ENCODE peak calls at places on chromosomes 1 and 21, in eight cellular contexts. One of them, this sample, is unnamed.

GRCh38 chr1:51548986-51549619 is 30.0 kb upstream of the EPS15 start:
- DNase-seq in NCI-H774: no peak
- DNase-seq in glomerular endothelial cell: no peak
- DNase-seq in thoracic aorta: no peak
- DNase-seq in endothelial cell: no peak
- DNase-seq in T-cell: no peak
- DNase-seq in NT2/D1: no peak
- DNase-seq in caudate nucleus: no peak
- DNase-seq in this sample: no peak

GRCh38 chr1:22731924-22732522 is 21.4 kb downstream of the EPHB2 start:
- DNase-seq in NCI-H774: no peak
- DNase-seq in glomerular endothelial cell: no peak
- DNase-seq in thoracic aorta: no peak
- DNase-seq in endothelial cell: peak; percentile 40
- DNase-seq in T-cell: no peak
- DNase-seq in NT2/D1: no peak
- DNase-seq in caudate nucleus: no peak
- DNase-seq in this sample: no peak

GRCh38 chr1:153685578-153686340 is 7.3 kb downstream of the NPR1 start:
- DNase-seq in NCI-H774: no peak
- DNase-seq in glomerular endothelial cell: no peak
- DNase-seq in thoracic aorta: no peak
- DNase-seq in endothelial cell: no peak
- DNase-seq in T-cell: no peak
- DNase-seq in NT2/D1: no peak
- DNase-seq in caudate nucleus: no peak
- DNase-seq in this sample: no peak

GRCh38 chr1:206805357-206805756 is 33.1 kb upstream of the IL10 start:
- DNase-seq in NCI-H774: no peak
- DNase-seq in glomerular endothelial cell: no peak
- DNase-seq in thoracic aorta: no peak
- DNase-seq in endothelial cell: no peak
- DNase-seq in T-cell: no peak
- DNase-seq in NT2/D1: no peak
- DNase-seq in caudate nucleus: no peak
- DNase-seq in this sample: no peak

GRCh38 chr1:210482936-210483642 is 154.4 kb downstream of the HHAT start:
- DNase-seq in NCI-H774: no peak
- DNase-seq in glomerular endothelial cell: no peak
- DNase-seq in thoracic aorta: no peak
- DNase-seq in endothelial cell: no peak
- DNase-seq in T-cell: no peak
- DNase-seq in NT2/D1: no peak
- DNase-seq in caudate nucleus: no peak
- DNase-seq in this sample: no peak

GRCh38 chr1:109371271-109371739 is 26.4 kb downstream of the SORT1 start:
- DNase-seq in NCI-H774: no peak
- DNase-seq in glomerular endothelial cell: no peak
- DNase-seq in thoracic aorta: no peak
- DNase-seq in endothelial cell: no peak
- DNase-seq in T-cell: no peak
- DNase-seq in NT2/D1: no peak
- DNase-seq in caudate nucleus: no peak
- DNase-seq in this sample: no peak

GRCh38 chr1:150507912-150508864 is at the start of gene ECM1:
- DNase-seq in NCI-H774: no peak
- DNase-seq in glomerular endothelial cell: no peak
- DNase-seq in thoracic aorta: peak; percentile 12
- DNase-seq in endothelial cell: no peak
- DNase-seq in T-cell: no peak
- DNase-seq in NT2/D1: no peak
- DNase-seq in caudate nucleus: peak; percentile 3
- DNase-seq in this sample: no peak

GRCh38 chr1:230101556-230101955 is 34.5 kb downstream of the GALNT2 start:
- DNase-seq in NCI-H774: no peak
- DNase-seq in glomerular endothelial cell: no peak
- DNase-seq in thoracic aorta: no peak
- DNase-seq in endothelial cell: no peak
- DNase-seq in T-cell: no peak
- DNase-seq in NT2/D1: no peak
- DNase-seq in caudate nucleus: no peak
- DNase-seq in this sample: no peak

GRCh38 chr1:21121764-21122471 is 54.8 kb downstream of the EIF4G3 start:
- DNase-seq in NCI-H774: no peak
- DNase-seq in glomerular endothelial cell: no peak
- DNase-seq in thoracic aorta: no peak
- DNase-seq in endothelial cell: no peak
- DNase-seq in T-cell: no peak
- DNase-seq in NT2/D1: no peak
- DNase-seq in caudate nucleus: no peak
- DNase-seq in this sample: no peak

GRCh38 chr1:70140343-70140742 is 65.0 kb downstream of the LRRC40 start:
- DNase-seq in NCI-H774: no peak
- DNase-seq in glomerular endothelial cell: no peak
- DNase-seq in thoracic aorta: no peak
- DNase-seq in endothelial cell: no peak
- DNase-seq in T-cell: no peak
- DNase-seq in NT2/D1: no peak
- DNase-seq in caudate nucleus: no peak
- DNase-seq in this sample: no peak

GRCh38 chr21:33815153-33815707 is 100.4 kb downstream of the ATP5PO start:
- DNase-seq in NCI-H774: no peak
- DNase-seq in glomerular endothelial cell: no peak
- DNase-seq in thoracic aorta: no peak
- DNase-seq in endothelial cell: no peak
- DNase-seq in T-cell: no peak
- DNase-seq in NT2/D1: no peak
- DNase-seq in caudate nucleus: no peak
- DNase-seq in this sample: no peak

GRCh38 chr1:66090863-66091457 is 298.3 kb downstream of the PDE4B start:
- DNase-seq in NCI-H774: no peak
- DNase-seq in glomerular endothelial cell: no peak
- DNase-seq in thoracic aorta: no peak
- DNase-seq in endothelial cell: no peak
- DNase-seq in T-cell: no peak
- DNase-seq in NT2/D1: no peak
- DNase-seq in caudate nucleus: no peak
- DNase-seq in this sample: no peak

GRCh38 chr1:66316464-66317155 is 217.3 kb upstream of the SGIP1 start:
- DNase-seq in NCI-H774: peak; percentile 8
- DNase-seq in glomerular endothelial cell: no peak
- DNase-seq in thoracic aorta: no peak
- DNase-seq in endothelial cell: no peak
- DNase-seq in T-cell: no peak
- DNase-seq in NT2/D1: no peak
- DNase-seq in caudate nucleus: no peak
- DNase-seq in this sample: no peak

GRCh38 chr1:23341829-23342697 is 2.0 kb downstream of the HNRNPR start:
- DNase-seq in NCI-H774: no peak
- DNase-seq in glomerular endothelial cell: no peak
- DNase-seq in thoracic aorta: no peak
- DNase-seq in endothelial cell: no peak
- DNase-seq in T-cell: no peak
- DNase-seq in NT2/D1: no peak
- DNase-seq in caudate nucleus: no peak
- DNase-seq in this sample: no peak

GRCh38 chr1:113215015-113215414 is 142.0 kb downstream of the LRIG2 start:
- DNase-seq in NCI-H774: no peak
- DNase-seq in glomerular endothelial cell: no peak
- DNase-seq in thoracic aorta: no peak
- DNase-seq in endothelial cell: no peak
- DNase-seq in T-cell: no peak
- DNase-seq in NT2/D1: no peak
- DNase-seq in caudate nucleus: no peak
- DNase-seq in this sample: no peak

GRCh38 chr1:109935451-109935900 is 24.8 kb downstream of the CSF1 start:
- DNase-seq in NCI-H774: peak; percentile 64
- DNase-seq in glomerular endothelial cell: no peak
- DNase-seq in thoracic aorta: no peak
- DNase-seq in endothelial cell: no peak
- DNase-seq in T-cell: no peak
- DNase-seq in NT2/D1: no peak
- DNase-seq in caudate nucleus: no peak
- DNase-seq in this sample: no peak

GRCh38 chr1:71463144-71463543 is 382.3 kb upstream of the ZRANB2 start:
- DNase-seq in NCI-H774: no peak
- DNase-seq in glomerular endothelial cell: no peak
- DNase-seq in thoracic aorta: no peak
- DNase-seq in endothelial cell: no peak
- DNase-seq in T-cell: no peak
- DNase-seq in NT2/D1: no peak
- DNase-seq in caudate nucleus: no peak
- DNase-seq in this sample: no peak

GRCh38 chr1:242467556-242468145 is 56.8 kb downstream of the PLD5 start:
- DNase-seq in NCI-H774: peak; percentile 66
- DNase-seq in glomerular endothelial cell: peak; percentile 12
- DNase-seq in thoracic aorta: peak; percentile 23
- DNase-seq in endothelial cell: peak; percentile 63
- DNase-seq in T-cell: no peak
- DNase-seq in NT2/D1: peak; percentile 81
- DNase-seq in caudate nucleus: no peak
- DNase-seq in this sample: no peak

GRCh38 chr1:67524143-67525052 is 94.2 kb upstream of the SERBP1 start:
- DNase-seq in NCI-H774: peak; percentile 21
- DNase-seq in glomerular endothelial cell: no peak
- DNase-seq in thoracic aorta: no peak
- DNase-seq in endothelial cell: no peak
- DNase-seq in T-cell: no peak
- DNase-seq in NT2/D1: no peak
- DNase-seq in caudate nucleus: no peak
- DNase-seq in this sample: no peak

GRCh38 chr21:42413500-42413899 is 9.8 kb downstream of the UBASH3A start:
- DNase-seq in NCI-H774: no peak
- DNase-seq in glomerular endothelial cell: no peak
- DNase-seq in thoracic aorta: no peak
- DNase-seq in endothelial cell: no peak
- DNase-seq in T-cell: no peak
- DNase-seq in NT2/D1: no peak
- DNase-seq in caudate nucleus: no peak
- DNase-seq in this sample: no peak

GRCh38 chr1:218164111-218164929 is 120.8 kb upstream of the RRP15 start:
- DNase-seq in NCI-H774: peak; percentile 61
- DNase-seq in glomerular endothelial cell: no peak
- DNase-seq in thoracic aorta: no peak
- DNase-seq in endothelial cell: peak; percentile 80
- DNase-seq in T-cell: no peak
- DNase-seq in NT2/D1: peak; percentile 75
- DNase-seq in caudate nucleus: no peak
- DNase-seq in this sample: peak; percentile 80

GRCh38 chr1:228989992-228990827 is 254.9 kb downstream of the RHOU start:
- DNase-seq in NCI-H774: peak; percentile 47
- DNase-seq in glomerular endothelial cell: no peak
- DNase-seq in thoracic aorta: peak; percentile 21
- DNase-seq in endothelial cell: no peak
- DNase-seq in T-cell: no peak
- DNase-seq in NT2/D1: no peak
- DNase-seq in caudate nucleus: peak; percentile 52
- DNase-seq in this sample: no peak

GRCh38 chr1:4529579-4530445 is 124.6 kb upstream of the AJAP1 start:
- DNase-seq in NCI-H774: no peak
- DNase-seq in glomerular endothelial cell: no peak
- DNase-seq in thoracic aorta: no peak
- DNase-seq in endothelial cell: no peak
- DNase-seq in T-cell: no peak
- DNase-seq in NT2/D1: no peak
- DNase-seq in caudate nucleus: no peak
- DNase-seq in this sample: no peak

GRCh38 chr1:51058863-51059262 is 43.2 kb upstream of the C1orf185 start:
- DNase-seq in NCI-H774: no peak
- DNase-seq in glomerular endothelial cell: no peak
- DNase-seq in thoracic aorta: no peak
- DNase-seq in endothelial cell: no peak
- DNase-seq in T-cell: no peak
- DNase-seq in NT2/D1: no peak
- DNase-seq in caudate nucleus: no peak
- DNase-seq in this sample: no peak

GRCh38 chr1:245685111-245685810 is 530.5 kb downstream of the KIF26B start:
- DNase-seq in NCI-H774: no peak
- DNase-seq in glomerular endothelial cell: no peak
- DNase-seq in thoracic aorta: no peak
- DNase-seq in endothelial cell: no peak
- DNase-seq in T-cell: no peak
- DNase-seq in NT2/D1: no peak
- DNase-seq in caudate nucleus: no peak
- DNase-seq in this sample: no peak

GRCh38 chr21:34330055-34330454 is 33.8 kb upstream of the KCNE2 start:
- DNase-seq in NCI-H774: no peak
- DNase-seq in glomerular endothelial cell: no peak
- DNase-seq in thoracic aorta: no peak
- DNase-seq in endothelial cell: no peak
- DNase-seq in T-cell: no peak
- DNase-seq in NT2/D1: no peak
- DNase-seq in caudate nucleus: no peak
- DNase-seq in this sample: no peak

GRCh38 chr1:9844106-9844505 is 20.3 kb upstream of the CLSTN1 start:
- DNase-seq in NCI-H774: no peak
- DNase-seq in glomerular endothelial cell: no peak
- DNase-seq in thoracic aorta: no peak
- DNase-seq in endothelial cell: no peak
- DNase-seq in T-cell: no peak
- DNase-seq in NT2/D1: no peak
- DNase-seq in caudate nucleus: peak; percentile 71
- DNase-seq in this sample: no peak

GRCh38 chr1:185681034-185681633 is 53.1 kb upstream of the HMCN1 start:
- DNase-seq in NCI-H774: peak; percentile 38
- DNase-seq in glomerular endothelial cell: peak; percentile 60
- DNase-seq in thoracic aorta: no peak
- DNase-seq in endothelial cell: peak; percentile 40
- DNase-seq in T-cell: no peak
- DNase-seq in NT2/D1: peak; percentile 56
- DNase-seq in caudate nucleus: no peak
- DNase-seq in this sample: no peak

GRCh38 chr1:243568793-243569192 is 281.2 kb downstream of the AKT3 start:
- DNase-seq in NCI-H774: no peak
- DNase-seq in glomerular endothelial cell: no peak
- DNase-seq in thoracic aorta: no peak
- DNase-seq in endothelial cell: no peak
- DNase-seq in T-cell: no peak
- DNase-seq in NT2/D1: no peak
- DNase-seq in caudate nucleus: no peak
- DNase-seq in this sample: no peak

GRCh38 chr1:187313115-187313514 is 484.4 kb downstream of the PLA2G4A start:
- DNase-seq in NCI-H774: no peak
- DNase-seq in glomerular endothelial cell: no peak
- DNase-seq in thoracic aorta: no peak
- DNase-seq in endothelial cell: no peak
- DNase-seq in T-cell: no peak
- DNase-seq in NT2/D1: no peak
- DNase-seq in caudate nucleus: no peak
- DNase-seq in this sample: no peak